ENCODE peak calls at places on chromosome 4, in eight cellular contexts. R is heart left ventricle, S is Peyer's patch, L is body of pancreas, X is tibial nerve, W is suprapubic skin, O is esophagus muscularis mucosa, N is thyroid gland. C is an unnamed sample. For H3K4me1, the result is how much of the 10 kb centered on the place peaks cover.

GRCh38 chr4:153733751-153734448 is 25.9 kb downstream of the RNF175 start:
- DNase-seq in L (no peak), R (no peak), N (no peak), S (no peak), W (no peak), O (no peak), X (no peak), C (no peak)

GRCh38 chr4:155609455-155610059 is 57.1 kb upstream of the GUCY1A1 start:
- DNase-seq in W (no peak), X (no peak), S (no peak), O (no peak), N (no peak), L (no peak), R (no peak), C (no peak)

GRCh38 chr4:112332398-112332797 is 35.2 kb downstream of the ALPK1 start:
- DNase-seq in W (no peak), N (no peak), R (no peak), L (no peak), S (no peak), X (no peak), O (peak), C (no peak)

GRCh38 chr4:154744341-154744948 is 645 bp downstream of the LRAT start:
- DNase-seq in L (no peak), X (no peak), W (no peak), O (no peak), S (no peak), N (peak), R (no peak), C (no peak)

GRCh38 chr4:25563071-25563564 is 92.5 kb upstream of the SLC34A2 start:
- DNase-seq in R (no peak), N (no peak), X (no peak), O (no peak), L (no peak), S (no peak), W (no peak), C (no peak)

GRCh38 chr4:54687887-54688841 is 30.4 kb downstream of the KIT start:
- DNase-seq in L (peak), S (no peak), O (no peak), R (no peak), N (peak), W (no peak), X (no peak), C (no peak)

GRCh38 chr4:168907119-168907698 is 102.8 kb downstream of the CBR4 start:
- DNase-seq in X (no peak), L (no peak), R (no peak), W (no peak), O (no peak), S (no peak), N (no peak), C (no peak)

GRCh38 chr4:152935661-152936445 is at the start of gene FHDC1:
- DNase-seq in L (peak), R (peak), X (no peak), O (no peak), W (peak), S (peak), N (peak), C (no peak)

GRCh38 chr4:113522433-113522832 is 239.1 kb downstream of the CAMK2D start:
- DNase-seq in X (no peak), O (no peak), S (no peak), N (no peak), L (no peak), R (no peak), W (no peak), C (no peak)

GRCh38 chr4:142875117-142875516 is 29.0 kb upstream of the INPP4B start:
- DNase-seq in R (no peak), L (no peak), X (no peak), O (no peak), N (no peak), W (no peak), S (no peak), C (no peak)

GRCh38 chr4:176343286-176343685 is 23.5 kb downstream of the SPCS3 start:
- DNase-seq in N (no peak), S (no peak), X (no peak), R (no peak), L (no peak), O (no peak), W (no peak), C (no peak)

GRCh38 chr4:2793578-2793919 is 664 bp downstream of the SH3BP2 start:
- DNase-seq in O (no peak), L (peak), W (peak), N (peak), X (no peak), R (peak), S (peak), C (peak)
- H3K4me1 ChIP-seq in O (half or more), L (half or more), W (half or more), N (under half), X (under half), R (under half), S (under half), C (under half)

GRCh38 chr4:186844059-186844681 is 120.5 kb upstream of the FAT1 start:
- DNase-seq in N (peak), W (no peak), L (peak), R (peak), X (peak), S (peak), O (no peak), C (peak)

GRCh38 chr4:186839122-186840037 is 115.7 kb upstream of the FAT1 start:
- DNase-seq in L (peak), O (no peak), N (no peak), W (no peak), X (peak), S (no peak), R (peak), C (peak)

GRCh38 chr4:186840771-186841301 is 117.2 kb upstream of the FAT1 start:
- DNase-seq in N (no peak), R (no peak), O (no peak), W (peak), X (peak), L (no peak), S (no peak), C (peak)

GRCh38 chr4:186838295-186838694 is 114.6 kb upstream of the FAT1 start:
- DNase-seq in L (no peak), X (no peak), N (no peak), R (no peak), W (no peak), O (no peak), S (no peak), C (no peak)

DNA sequence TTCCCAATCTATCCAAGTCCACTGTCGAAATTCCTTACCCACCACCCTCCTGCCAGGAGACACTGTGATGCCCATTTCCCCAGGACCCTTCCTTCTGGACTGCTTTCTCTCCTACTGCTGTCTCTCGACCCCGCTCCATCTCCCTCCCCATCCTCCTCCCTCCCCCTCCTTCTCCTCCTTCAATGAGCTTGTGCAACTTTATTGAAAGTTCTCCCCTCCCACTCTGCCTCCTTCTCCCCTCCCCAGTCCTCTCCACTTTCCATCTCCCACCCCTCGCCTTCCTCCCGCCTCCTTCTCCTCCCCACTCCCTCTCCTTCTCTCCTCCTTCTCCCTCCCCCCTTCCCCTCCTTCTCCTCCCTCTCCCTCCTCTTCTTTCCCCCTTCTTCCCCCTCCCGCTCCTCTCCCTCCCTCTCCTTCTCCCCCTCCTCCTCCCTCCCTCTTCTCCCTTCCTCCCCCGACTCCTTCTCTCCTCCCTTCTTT is 116.6 kb upstream of the FAT1 start:
- DNase-seq in L (peak), O (no peak), R (peak), X (peak), W (peak), N (no peak), S (peak), C (peak)
- TF ChIP-seq POLR2A in L (no peak), O (no peak), R (no peak), X (no peak), W (no peak), N (no peak), S (no peak), C (no peak)

GRCh38 chr4:7905461-7905915 is 34.2 kb downstream of the AFAP1 start:
- DNase-seq in R (peak), N (no peak), W (no peak), X (peak), L (peak), O (no peak), S (no peak), C (peak)

GRCh38 chr4:7904108-7904516 is 35.5 kb downstream of the AFAP1 start:
- DNase-seq in R (no peak), S (no peak), W (no peak), N (no peak), X (no peak), O (no peak), L (no peak), C (no peak)

GRCh38 chr4:7904942-7905341 is 34.7 kb downstream of the AFAP1 start:
- DNase-seq in R (no peak), N (no peak), W (no peak), O (no peak), S (no peak), L (peak), X (no peak), C (peak)

GRCh38 chr4:7907142-7907541 is 32.5 kb downstream of the AFAP1 start:
- DNase-seq in W (no peak), N (no peak), S (no peak), X (no peak), O (no peak), L (no peak), R (no peak), C (no peak)

DNA sequence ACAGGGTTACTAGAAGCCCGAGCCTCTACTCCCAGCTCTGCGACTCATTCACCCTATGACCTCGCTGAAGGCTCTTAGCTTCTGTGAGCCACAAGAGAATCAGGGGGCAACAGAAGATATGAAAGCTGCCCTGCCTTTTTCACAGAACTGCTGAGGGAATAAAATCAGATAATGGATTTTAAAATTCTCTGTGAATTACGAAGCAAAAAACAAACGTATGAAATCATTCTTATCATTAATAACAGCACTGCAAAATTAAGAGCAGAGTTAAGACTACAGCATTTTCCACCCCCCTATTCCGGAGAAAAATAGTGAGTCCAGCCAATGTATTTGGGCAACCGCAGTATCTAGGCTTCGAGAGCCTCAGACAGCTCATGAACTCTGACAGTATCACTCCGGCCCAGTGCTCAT is 33.5 kb downstream of the AFAP1 start:
- DNase-seq in R (no peak), N (no peak), X (no peak), L (no peak), O (no peak), S (no peak), W (no peak), C (no peak)
- H3K4me1 ChIP-seq in R (under half), N (under half), X (under half), L (under half), O (half or more), S (under half), W (half or more), C (under half)

DNA sequence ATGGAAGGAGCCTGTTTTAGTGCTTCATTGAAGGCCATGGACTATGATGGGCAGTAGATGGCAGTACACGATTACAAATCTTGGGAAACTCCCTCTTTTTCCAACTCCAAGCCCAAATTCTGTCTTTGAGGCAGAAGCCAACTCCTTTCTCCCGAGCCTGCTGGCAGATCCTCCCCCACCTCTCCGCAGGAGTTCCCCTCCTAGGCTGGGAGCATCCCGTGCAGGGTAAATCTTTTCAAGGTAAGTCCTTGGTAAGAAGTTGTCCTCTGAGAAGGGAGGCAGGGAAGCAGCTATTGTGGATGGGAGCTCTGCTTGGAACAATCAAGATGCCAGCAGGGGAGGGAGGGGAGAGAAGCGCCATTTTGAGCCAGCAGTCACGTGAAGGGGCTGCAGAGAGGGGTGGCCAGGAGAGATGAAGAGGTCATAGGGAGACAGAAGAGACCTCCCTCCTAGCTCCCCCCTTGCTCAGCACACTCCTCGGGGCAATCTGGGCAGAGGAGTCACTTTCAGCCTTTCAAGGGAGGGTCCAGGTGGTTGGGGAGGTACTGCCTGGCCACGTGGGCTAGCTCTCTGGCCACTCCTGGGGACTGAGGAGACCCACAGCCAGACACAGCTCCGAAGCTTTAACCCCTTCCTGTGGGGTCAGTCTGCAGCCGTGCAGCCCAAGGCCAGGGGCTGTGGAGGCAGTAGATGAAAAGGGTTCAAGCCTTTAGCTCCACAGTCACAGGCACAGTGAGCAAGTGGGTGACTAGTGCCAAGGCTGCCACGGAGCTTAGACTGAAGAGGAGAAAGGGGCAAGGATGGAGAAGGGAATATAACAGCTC is 9.6 kb downstream of the CC2D2A start:
- DNase-seq in S (peak), X (peak), L (peak), W (no peak), O (no peak), N (peak), R (peak), C (peak)
- TF ChIP-seq POLR2A in S (no peak), X (no peak), L (no peak), W (no peak), O (no peak), N (peak), R (no peak), C (no peak)

GRCh38 chr4:10101559-10102192 is 14.9 kb downstream of the WDR1 start:
- DNase-seq in R (peak), W (peak), S (no peak), L (no peak), N (peak), O (no peak), X (no peak), C (no peak)
- H3K4me1 ChIP-seq in R (half or more), W (half or more), S (under half), L (under half), N (under half), O (half or more), X (under half), C (under half)

DNA sequence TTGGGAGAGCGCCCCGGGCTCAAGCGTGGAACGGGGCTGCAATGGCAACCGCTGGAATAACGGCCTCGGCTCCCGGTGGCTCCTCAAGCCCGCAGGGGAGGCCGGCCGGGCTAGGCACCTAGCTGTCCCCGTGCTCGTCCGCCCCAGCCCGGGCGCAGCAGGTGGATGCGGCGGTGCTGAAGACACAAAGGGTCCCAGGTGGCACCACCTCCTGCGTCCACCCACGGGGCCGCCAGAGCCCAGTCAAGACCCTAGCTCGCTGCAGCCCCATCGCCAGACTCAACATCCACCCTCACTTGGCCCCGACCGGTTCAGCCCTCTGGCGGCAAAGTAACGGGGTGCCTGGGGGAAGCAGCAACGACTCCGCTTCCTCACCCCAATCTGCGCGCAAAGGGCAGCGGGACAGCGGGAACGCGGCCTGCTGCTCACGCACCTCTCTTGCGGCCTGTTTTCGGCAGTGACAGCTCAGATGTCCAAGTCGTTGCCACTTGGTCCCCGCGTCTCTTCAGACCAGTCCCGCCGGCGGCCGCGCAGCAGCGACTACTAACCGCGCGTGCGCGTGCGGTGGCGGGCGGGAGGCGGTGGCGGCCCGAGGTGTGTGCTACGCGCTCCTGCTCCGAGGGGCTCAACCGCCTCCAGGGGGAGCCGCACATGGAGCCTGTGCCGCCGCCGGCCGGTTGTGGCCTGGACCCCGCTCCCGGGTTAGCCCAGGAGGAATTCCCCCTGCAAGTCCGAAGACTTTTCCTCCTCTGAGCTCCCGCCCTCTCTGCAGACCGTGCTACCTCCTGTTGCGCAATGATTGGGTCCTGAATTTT is at the start of gene CLGN:
- DNase-seq in S (peak), N (peak), X (peak), W (peak), L (peak), R (peak), O (no peak), C (peak)
- TF ChIP-seq POLR2A in S (no peak), N (no peak), X (no peak), W (no peak), L (peak), R (no peak), O (no peak), C (peak)

GRCh38 chr4:38491854-38492478 is 172.0 kb upstream of the KLF3 start:
- DNase-seq in W (no peak), R (no peak), L (no peak), O (peak), N (no peak), X (no peak), S (no peak), C (no peak)

GRCh38 chr4:38493068-38493467 is 170.9 kb upstream of the KLF3 start:
- DNase-seq in O (no peak), X (no peak), W (no peak), S (no peak), N (no peak), L (no peak), R (no peak), C (no peak)

GRCh38 chr4:38488891-38489861 is 174.8 kb upstream of the KLF3 start:
- DNase-seq in L (no peak), N (peak), W (no peak), R (no peak), O (peak), X (no peak), S (no peak), C (no peak)

GRCh38 chr4:38490753-38491446 is 173.1 kb upstream of the KLF3 start:
- DNase-seq in W (no peak), R (no peak), S (no peak), N (no peak), O (peak), L (no peak), X (no peak), C (no peak)

DNA sequence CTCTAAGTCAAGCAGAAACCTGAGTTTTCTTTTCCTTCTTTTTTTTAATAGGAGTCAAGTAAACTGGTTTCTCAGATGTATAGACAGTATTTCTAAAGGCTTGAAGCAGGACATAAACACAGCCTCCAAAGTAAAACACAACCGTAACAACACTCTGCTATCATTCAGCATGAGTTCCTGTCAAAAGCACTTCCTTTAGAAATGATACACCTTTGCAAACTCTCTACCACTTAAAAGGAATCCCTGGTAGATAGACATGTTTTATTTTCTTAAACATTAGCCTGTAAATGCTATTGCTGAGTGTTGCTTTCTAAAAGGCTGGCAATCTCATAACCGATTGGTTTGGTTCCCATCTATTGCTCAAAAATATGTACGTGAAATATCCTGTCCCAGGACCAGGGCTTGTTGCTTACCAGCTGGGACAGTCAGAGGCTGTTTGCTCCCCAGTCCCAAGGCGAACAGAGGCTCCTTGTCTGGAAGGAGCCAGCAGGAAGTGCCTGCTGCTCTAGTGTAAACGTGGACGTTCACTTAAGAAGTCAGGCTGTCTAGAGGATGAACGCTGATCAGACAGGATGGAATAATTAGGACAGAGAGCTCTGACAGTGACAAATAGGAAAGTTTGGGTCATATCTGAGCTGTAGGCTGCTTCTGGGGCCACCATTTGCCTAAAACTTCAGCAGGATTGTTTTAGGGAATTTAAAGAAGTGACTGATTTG is 173.9 kb upstream of the KLF3 start:
- DNase-seq in L (peak), X (no peak), R (no peak), S (peak), N (peak), O (peak), W (no peak), C (no peak)
- H3K4me1 ChIP-seq in L (under half), X (under half), R (under half), S (under half), N (under half), O (under half), W (under half), C (under half)